ENCODE peak calls at places on chromosomes 13 and 19, in four cellular contexts. Y, B, Z and G are unnamed samples.

GRCh38 chr13:51292000-51292550 is 47.4 kb upstream of the SERPINE3 start:
- DNase-seq in Y (no peak), B (no peak), Z (no peak), G (no peak)

GRCh38 chr19:57688011-57688763 is 6.4 kb downstream of the ZNF551 start:
- DNase-seq in Y (no peak), B (no peak), Z (no peak), G (no peak)

GRCh38 chr13:23134542-23134941 is 46.2 kb upstream of the SGCG start:
- DNase-seq in Y (no peak), B (no peak), Z (no peak), G (no peak)

GRCh38 chr19:31727536-31727935 is 378.3 kb upstream of the TSHZ3 start:
- DNase-seq in Y (no peak), B (no peak), Z (no peak), G (no peak)

GRCh38 chr13:76791290-76791664 is 94.9 kb downstream of the KCTD12 start:
- DNase-seq in Y (no peak), B (no peak), Z (peak; percentile 21), G (no peak)

GRCh38 chr19:53308339-53308811 is 25.2 kb upstream of the ZNF845 start:
- DNase-seq in Y (no peak), B (no peak), Z (peak; percentile 5), G (no peak)

GRCh38 chr13:96011291-96011875 is 41.8 kb downstream of the UGGT2 start:
- DNase-seq in Y (no peak), B (no peak), Z (no peak), G (peak; percentile 17)

GRCh38 chr19:19817357-19817756 is 4.2 kb downstream of the ZNF506 start:
- DNase-seq in Y (no peak), B (no peak), Z (no peak), G (no peak)

GRCh38 chr13:111302045-111302722 is 18.3 kb upstream of the TEX29 start:
- DNase-seq in Y (no peak), B (no peak), Z (no peak), G (no peak)

GRCh38 chr13:109509154-109509905 is 277.1 kb downstream of the IRS2 start:
- DNase-seq in Y (no peak), B (no peak), Z (peak; percentile 84), G (peak; percentile 47)

GRCh38 chr19:48914181-48914580 is 14.1 kb downstream of the NUCB1 start:
- DNase-seq in Y (no peak), B (no peak), Z (no peak), G (no peak)

GRCh38 chr19:48510421-48511268 is 990 bp downstream of the LMTK3 start:
- DNase-seq in Y (no peak), B (no peak), Z (peak; percentile 58), G (no peak)

GRCh38 chr13:91498298-91498697 is 99.9 kb downstream of the GPC5 start:
- DNase-seq in Y (no peak), B (no peak), Z (peak; percentile 11), G (no peak)

GRCh38 chr19:17220207-17220758 is 5.1 kb downstream of the USE1 start:
- DNase-seq in Y (no peak), B (peak; percentile 23), Z (peak; percentile 73), G (peak; percentile 35)

GRCh38 chr13:93066187-93066586 is 160.4 kb upstream of the GPC6 start:
- DNase-seq in Y (no peak), B (peak; percentile 34), Z (peak; percentile 58), G (peak; percentile 96)

GRCh38 chr19:48135411-48135810 is 24.8 kb upstream of the PLA2G4C start:
- DNase-seq in Y (no peak), B (no peak), Z (peak; percentile 13), G (no peak)

GRCh38 chr13:48866204-48866603 is 109.5 kb upstream of the FNDC3A start:
- DNase-seq in Y (no peak), B (no peak), Z (no peak), G (no peak)

GRCh38 chr13:109779074-109779473 is 7.3 kb downstream of the IRS2 start:
- DNase-seq in Y (no peak), B (no peak), Z (no peak), G (no peak)

GRCh38 chr13:23578411-23579071 is 8.3 kb downstream of the TNFRSF19 start:
- DNase-seq in Y (peak; percentile 88), B (peak; percentile 26), Z (peak; percentile 81), G (peak; percentile 20)

GRCh38 chr13:46211116-46211515 is 612 bp upstream of the LRRC63 start:
- DNase-seq in Y (no peak), B (no peak), Z (peak; percentile 4), G (no peak)

GRCh38 chr13:27827646-27828045 is 35.4 kb downstream of the GSX1 start:
- DNase-seq in Y (no peak), B (no peak), Z (no peak), G (no peak)

GRCh38 chr13:61918841-61919240 is 503.2 kb upstream of the PCDH20 start:
- DNase-seq in Y (no peak), B (no peak), Z (no peak), G (no peak)

GRCh38 chr13:98184796-98185195 is 7.7 kb upstream of the RNF113B start:
- DNase-seq in Y (no peak), B (no peak), Z (no peak), G (no peak)

GRCh38 chr13:109767023-109767422 is 19.4 kb downstream of the IRS2 start:
- DNase-seq in Y (no peak), B (no peak), Z (no peak), G (no peak)

GRCh38 chr13:94712812-94713555 is 639 bp upstream of the SOX21 start:
- DNase-seq in Y (peak; percentile 60), B (peak; percentile 35), Z (peak; percentile 65), G (peak; percentile 11)

GRCh38 chr19:29628661-29629385 is 22.7 kb downstream of the POP4 start:
- DNase-seq in Y (no peak), B (no peak), Z (no peak), G (no peak)

GRCh38 chr19:33430674-33431277 is 57.3 kb downstream of the CEBPG start:
- DNase-seq in Y (no peak), B (no peak), Z (peak; percentile 68), G (peak; percentile 26)

DNA sequence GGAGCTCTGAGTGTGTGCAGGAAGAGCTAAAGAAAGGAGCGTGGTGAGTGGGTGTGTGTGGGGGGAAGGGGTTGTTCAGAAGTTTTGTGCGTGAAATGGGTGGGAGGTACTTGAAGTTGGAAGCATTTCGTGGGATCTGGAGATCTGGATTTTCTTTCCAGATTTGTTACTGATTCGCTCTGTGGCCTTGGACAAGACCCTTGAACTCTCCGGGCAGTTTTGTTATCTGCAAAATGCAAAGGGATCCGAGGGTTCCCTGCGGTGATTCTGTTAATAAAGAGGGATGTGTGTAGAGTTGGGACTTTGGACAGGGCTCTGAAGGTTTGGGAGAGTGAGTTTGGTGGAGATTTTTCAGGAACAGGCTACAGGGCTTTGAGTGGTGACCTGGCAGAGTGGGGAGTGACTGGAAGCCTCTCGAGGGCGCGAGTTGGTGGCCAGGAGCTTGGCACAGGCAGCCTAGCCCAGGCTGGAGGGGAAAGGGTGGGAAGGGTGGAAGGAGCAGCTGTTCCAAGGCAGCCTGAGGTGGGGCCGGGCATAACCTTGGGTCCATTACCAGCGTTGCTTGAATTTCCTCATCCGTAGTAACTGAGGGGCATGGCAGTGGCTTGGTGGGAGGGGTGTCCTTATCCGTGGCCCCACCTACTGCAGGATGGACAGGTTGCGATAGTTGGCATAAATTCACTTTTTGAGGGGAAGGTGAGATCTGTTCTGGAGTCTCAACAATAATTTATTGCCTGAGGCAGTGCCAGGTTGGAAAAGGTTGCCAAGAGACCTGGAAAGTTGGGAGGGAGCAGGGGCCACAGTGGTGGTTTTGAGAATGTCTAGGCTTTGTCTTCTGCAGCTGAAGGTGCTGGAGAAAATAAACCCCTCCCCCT is 2.1 kb downstream of the ACTN4 start:
- DNase-seq in Y (no peak), B (no peak), Z (peak; percentile 74), G (no peak)
- H3K4me3 ChIP-seq in Y (peak overlapping the region; percentile 94), B (peak overlapping the region; percentile 100), Z (peak overlapping the region; percentile 100), G (peak overlapping the region; percentile 82)

GRCh38 chr19:21607453-21607852 is 102.1 kb downstream of the ZNF429 start:
- DNase-seq in Y (no peak), B (no peak), Z (no peak), G (no peak)

GRCh38 chr19:21602105-21602658 is 96.8 kb downstream of the ZNF429 start:
- DNase-seq in Y (no peak), B (no peak), Z (no peak), G (no peak)

GRCh38 chr19:21604351-21604926 is 99.0 kb downstream of the ZNF429 start:
- DNase-seq in Y (no peak), B (no peak), Z (peak; percentile 20), G (no peak)

GRCh38 chr19:21604941-21605548 is 99.6 kb downstream of the ZNF429 start:
- DNase-seq in Y (no peak), B (peak; percentile 9), Z (peak; percentile 73), G (no peak)

DNA sequence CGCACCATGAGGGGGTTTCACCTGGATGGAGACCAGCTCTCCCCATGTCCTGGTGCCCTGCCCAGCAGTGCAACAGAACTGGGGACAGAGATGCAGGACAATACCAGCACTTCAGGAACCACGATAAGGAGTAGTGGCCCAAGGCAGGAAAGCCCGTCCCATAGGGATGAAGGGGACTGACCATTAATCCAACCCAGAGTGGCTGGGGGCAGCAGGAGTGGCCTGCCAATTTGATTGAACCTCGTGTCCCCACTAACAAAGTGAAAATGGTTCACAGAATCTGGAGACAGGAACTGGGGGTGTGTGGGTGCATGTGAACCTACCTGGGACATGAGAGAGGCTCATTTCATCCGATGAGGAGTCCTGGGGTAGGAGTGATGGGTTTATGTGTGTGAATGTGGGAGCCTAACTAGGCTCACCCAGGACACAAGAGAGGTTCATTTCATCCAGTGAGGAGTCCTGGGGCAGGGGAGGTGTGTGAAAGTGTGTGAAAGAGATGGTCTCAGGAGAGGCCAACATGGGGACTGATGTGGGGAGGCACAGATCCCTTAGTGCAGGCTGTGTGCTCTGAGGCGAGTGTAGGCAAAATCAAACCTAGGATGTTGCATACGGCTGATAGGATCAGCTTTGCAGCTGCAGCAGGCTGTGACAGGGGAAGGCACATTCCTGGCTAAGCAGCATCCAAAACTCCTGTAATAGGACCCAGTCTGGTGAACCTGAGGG is 98.2 kb downstream of the ZNF429 start:
- DNase-seq in Y (no peak), B (no peak), Z (no peak), G (no peak)
- H3K4me3 ChIP-seq in Y (peak overlapping the region; percentile 51), B (no peak overlapping the region), Z (peak overlapping the region; percentile 40), G (no peak overlapping the region)

GRCh38 chr19:35539314-35539713 is 6.1 kb downstream of the GAPDHS start:
- DNase-seq in Y (no peak), B (no peak), Z (no peak), G (no peak)
- H3K4me3 ChIP-seq in Y (no peak overlapping the region), B (no peak overlapping the region), Z (no peak overlapping the region), G (no peak overlapping the region)

DNA sequence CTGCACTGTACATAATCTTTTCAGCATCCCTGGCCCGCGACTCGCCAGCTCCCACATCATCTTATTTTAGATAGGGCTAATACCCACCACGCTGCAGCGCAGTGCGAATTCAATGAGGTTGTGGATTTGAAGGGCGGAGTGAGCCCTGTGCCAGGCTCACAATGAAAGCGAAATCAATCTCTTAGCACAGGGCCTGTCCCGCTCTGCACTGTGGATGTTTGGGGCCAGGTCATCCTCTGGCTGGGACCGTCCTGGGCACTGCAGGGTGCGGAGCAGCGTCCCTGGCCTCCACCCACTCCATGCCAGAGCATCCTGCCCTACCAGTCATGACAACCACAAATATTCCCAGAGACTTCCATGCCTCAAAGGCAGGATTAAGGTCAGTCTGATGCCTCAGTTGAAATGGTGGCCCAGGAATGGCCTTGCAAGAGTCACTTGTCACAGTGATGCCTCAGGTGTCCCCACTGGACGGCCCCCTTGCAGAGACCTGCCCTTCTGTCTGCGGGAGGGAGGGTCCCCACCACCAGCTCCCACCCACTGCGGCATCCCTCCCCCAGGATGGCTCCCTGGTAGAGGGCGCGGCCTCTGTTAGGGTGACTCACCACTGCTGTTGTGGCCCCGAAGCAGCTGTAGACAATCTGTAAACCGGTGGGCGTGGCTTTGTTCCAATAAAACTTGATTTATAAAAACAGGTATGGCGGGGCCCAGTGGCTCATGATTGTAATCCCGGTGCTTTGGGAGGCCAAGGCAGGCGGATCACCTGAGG is 5.6 kb downstream of the UHRF1 start:
- DNase-seq in Y (no peak), B (peak; percentile 60), Z (peak; percentile 94), G (no peak)
- H3K4me3 ChIP-seq in Y (peak overlapping the region; percentile 31), B (no peak overlapping the region), Z (no peak overlapping the region), G (no peak overlapping the region)

GRCh38 chr13:20831933-20832332 is 58.2 kb upstream of the EEF1AKMT1 start:
- DNase-seq in Y (no peak), B (peak; percentile 67), Z (no peak), G (no peak)
- H3K4me3 ChIP-seq in Y (no peak overlapping the region), B (no peak overlapping the region), Z (no peak overlapping the region), G (no peak overlapping the region)